ENCODE peak calls at places on chromosomes 3 and 15, in four cellular contexts. K is neural progenitor cell, W is suprapubic skin, O is Panc1. P is an unnamed sample.
A peak's percentile ranks its signal among the peaks of the same experiment; 100 is the strongest.

GRCh38 chr3:50139308-50139707 is 15.8 kb upstream of the SEMA3F start:
- DNase-seq in K (peak; percentile 46), W (no peak), O (no peak), P (no peak)

GRCh38 chr3:170054204-170054603 is 16.4 kb downstream of the GPR160 start:
- DNase-seq in K (no peak), W (no peak), O (no peak), P (peak; percentile 29)

GRCh38 chr15:33086500-33087141 is 107.9 kb downstream of the FMN1 start:
- DNase-seq in K (peak; percentile 59), W (no peak), O (peak; percentile 30), P (peak; percentile 60)

GRCh38 chr3:120025520-120025919 is 68.7 kb downstream of the GSK3B start:
- DNase-seq in K (no peak), W (no peak), O (no peak), P (no peak)

GRCh38 chr15:23890218-23890617 is 203.1 kb upstream of the NDN start:
- DNase-seq in K (no peak), W (no peak), O (no peak), P (no peak)

GRCh38 chr3:119330181-119330580 is 36.0 kb downstream of the ARHGAP31 start:
- DNase-seq in K (no peak), W (no peak), O (no peak), P (no peak)

GRCh38 chr3:4834403-4834866 is 144.8 kb upstream of the BHLHE40 start:
- DNase-seq in K (no peak), W (no peak), O (no peak), P (no peak)

GRCh38 chr15:62369454-62369853 is 204.4 kb upstream of the C2CD4B start:
- DNase-seq in K (no peak), W (no peak), O (no peak), P (no peak)

GRCh38 chr3:107128942-107129341 is 248.3 kb upstream of the CCDC54 start:
- DNase-seq in K (no peak), W (no peak), O (no peak), P (peak; percentile 41)

GRCh38 chr15:60614862-60615771 is 136.2 kb upstream of the ICE2 start:
- DNase-seq in K (peak; percentile 59), W (no peak), O (no peak), P (no peak)

GRCh38 chr3:56303508-56303907 is 164.8 kb downstream of the ERC2 start:
- DNase-seq in K (peak; percentile 87), W (no peak), O (no peak), P (peak; percentile 46)

GRCh38 chr15:22808761-22809280 is 22.4 kb downstream of the NIPA1 start:
- DNase-seq in K (no peak), W (no peak), O (no peak), P (no peak)

GRCh38 chr3:54771050-54771449 is 156.8 kb downstream of the LRTM1 start:
- DNase-seq in K (no peak), W (no peak), O (no peak), P (no peak)

GRCh38 chr3:36707623-36708409 is 56.5 kb downstream of the DCLK3 start:
- DNase-seq in K (no peak), W (no peak), O (no peak), P (peak; percentile 66)

GRCh38 chr3:46110701-46111493 is 83.6 kb upstream of the XCR1 start:
- DNase-seq in K (no peak), W (no peak), O (no peak), P (no peak)

GRCh38 chr3:43996379-43997301 is 245.0 kb upstream of the TOPAZ1 start:
- DNase-seq in K (peak; percentile 81), W (no peak), O (no peak), P (peak; percentile 62)

GRCh38 chr3:9069971-9070370 is 106.7 kb upstream of the RAD18 start:
- DNase-seq in K (no peak), W (no peak), O (no peak), P (no peak)

GRCh38 chr3:151328298-151329036 is 882 bp downstream of the P2RY13 start:
- DNase-seq in K (no peak), W (no peak), O (no peak), P (no peak)

GRCh38 chr15:74789171-74789627 is 7.3 kb downstream of the CSK start:
- DNase-seq in K (no peak), W (no peak), O (no peak), P (no peak)

GRCh38 chr15:82539690-82540054 is 585 bp downstream of the RPS17 start:
- DNase-seq in K (peak; percentile 42), W (no peak), O (no peak), P (peak; percentile 26)

GRCh38 chr3:30843950-30844349 is 50.5 kb downstream of the GADL1 start:
- DNase-seq in K (no peak), W (no peak), O (no peak), P (no peak)

GRCh38 chr3:145678401-145678800 is 482.6 kb downstream of the PLOD2 start:
- DNase-seq in K (no peak), W (no peak), O (no peak), P (no peak)

GRCh38 chr3:46516521-46516920 is 18.7 kb downstream of the RTP3 start:
- DNase-seq in K (no peak), W (no peak), O (no peak), P (no peak)

GRCh38 chr3:14224895-14225294 is 46.3 kb downstream of the LSM3 start:
- DNase-seq in K (no peak), W (no peak), O (no peak), P (no peak)

GRCh38 chr3:157394361-157394760 is 42.3 kb upstream of the PTX3 start:
- DNase-seq in K (no peak), W (no peak), O (no peak), P (no peak)

GRCh38 chr3:40120067-40120692 is 189.3 kb upstream of the EIF1B start:
- DNase-seq in K (no peak), W (no peak), O (no peak), P (no peak)

GRCh38 chr15:91572110-91572509 is 281.4 kb upstream of the SLCO3A1 start:
- DNase-seq in K (no peak), W (no peak), O (no peak), P (peak; percentile 88)

GRCh38 chr15:34059476-34059875 is 20.5 kb upstream of the AVEN start:
- DNase-seq in K (no peak), W (no peak), O (no peak), P (no peak)

GRCh38 chr3:44415421-44415820 is 62.0 kb downstream of the ZNF445 start:
- DNase-seq in K (no peak), W (no peak), O (no peak), P (no peak)

GRCh38 chr3:23108651-23109050 is 94.5 kb upstream of the UBE2E2 start:
- DNase-seq in K (no peak), W (no peak), O (no peak), P (no peak)

GRCh38 chr3:161409069-161409468 is 37.8 kb upstream of the SPTSSB start:
- DNase-seq in K (peak; percentile 74), W (no peak), O (no peak), P (peak; percentile 74)

GRCh38 chr3:190734490-190734889 is 128.0 kb downstream of the GMNC start:
- DNase-seq in K (no peak), W (no peak), O (no peak), P (no peak)

GRCh38 chr3:73213906-73214305 is 152.4 kb downstream of the EBLN2 start:
- DNase-seq in K (no peak), W (no peak), O (no peak), P (no peak)

GRCh38 chr3:134376385-134376765 is 2.1 kb upstream of the AMOTL2 start:
- DNase-seq in K (no peak), W (peak; percentile 50), O (no peak), P (no peak)

GRCh38 chr3:29181149-29181780 is 99.6 kb upstream of the RBMS3 start:
- DNase-seq in K (no peak), W (no peak), O (no peak), P (no peak)

GRCh38 chr3:29181872-29182271 is 99.0 kb upstream of the RBMS3 start:
- DNase-seq in K (no peak), W (no peak), O (no peak), P (peak; percentile 68)

GRCh38 chr3:29185706-29186105 is 95.2 kb upstream of the RBMS3 start:
- DNase-seq in K (no peak), W (no peak), O (no peak), P (no peak)

GRCh38 chr3:29186131-29186599 is 94.7 kb upstream of the RBMS3 start:
- DNase-seq in K (no peak), W (no peak), O (no peak), P (peak; percentile 62)

DNA sequence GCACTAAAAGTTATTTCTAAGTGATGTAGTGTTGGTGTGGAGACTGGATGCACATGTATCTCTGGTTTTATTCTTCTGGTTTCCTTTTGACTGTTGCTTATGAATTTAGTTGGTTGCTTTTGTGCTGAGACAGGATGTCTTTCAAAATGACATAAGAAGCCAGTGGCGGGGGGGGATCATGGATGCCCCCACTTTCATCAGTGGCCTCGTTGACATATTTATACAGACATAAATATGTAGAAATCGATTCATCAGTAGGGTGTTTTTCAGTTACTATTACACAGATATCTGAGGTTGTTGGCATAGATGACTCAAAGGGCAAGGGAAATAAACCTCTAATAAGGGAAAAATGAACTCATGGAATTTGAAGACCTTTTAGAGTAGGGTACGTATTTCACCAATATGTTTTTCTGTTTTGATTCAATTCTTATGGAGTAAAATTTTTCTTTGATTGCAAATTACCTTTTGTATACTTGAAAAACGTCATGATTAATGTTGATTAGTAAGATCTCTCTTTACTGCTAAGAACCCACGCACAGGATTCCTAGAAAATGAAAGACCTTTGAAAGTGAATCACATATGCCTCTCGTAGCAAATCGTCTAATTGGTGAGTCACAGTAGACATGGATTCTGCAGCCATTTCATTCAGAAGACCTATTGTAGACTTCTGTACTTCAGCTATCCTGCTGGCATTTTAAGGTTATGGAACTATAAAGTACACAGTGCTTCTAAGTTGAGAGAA is 97.4 kb upstream of the RBMS3 start:
- DNase-seq in K (no peak), W (no peak), O (no peak), P (peak; percentile 59)
- H3K4me3 ChIP-seq in K (no peak overlapping the region), W (no peak overlapping the region), O (no peak overlapping the region), P (no peak overlapping the region)

DNA sequence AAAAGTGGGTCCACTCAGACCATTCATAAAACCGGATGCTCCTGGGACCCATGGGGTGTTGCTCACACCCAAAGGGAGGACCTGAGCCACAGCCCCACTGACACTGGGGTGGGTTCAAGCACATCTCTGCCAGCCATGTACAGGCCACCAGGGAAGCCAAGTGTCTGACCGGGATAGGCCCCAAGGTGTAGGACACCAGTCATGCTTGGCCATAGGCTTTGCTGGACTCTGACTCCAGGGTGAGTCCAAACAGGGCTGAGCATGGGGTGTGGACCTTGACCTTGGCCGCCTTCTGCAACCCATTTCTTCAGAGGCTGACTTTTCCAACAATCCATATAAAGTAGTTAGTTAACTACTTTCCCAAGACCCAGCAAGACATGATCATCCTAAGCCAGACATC is 31.4 kb upstream of the DUSP7 start:
- DNase-seq in K (no peak), W (no peak), O (no peak), P (no peak)
- H3K27ac ChIP-seq in K (no peak overlapping the region), W (no peak overlapping the region), O (no peak overlapping the region), P (no peak overlapping the region)

GRCh38 chr3:153320585-153321128 is 158.6 kb downstream of the RAP2B start:
- DNase-seq in K (no peak), W (no peak), O (no peak), P (no peak)
- H3K4me3 ChIP-seq in K (no peak overlapping the region), W (no peak overlapping the region), O (no peak overlapping the region), P (no peak overlapping the region)

GRCh38 chr15:84750583-84751092 is 2.2 kb downstream of the ZNF592 start:
- DNase-seq in K (peak; percentile 29), W (no peak), O (no peak), P (no peak)
- H3K27ac ChIP-seq in K (peak overlapping the region; percentile 27), W (no peak overlapping the region), O (peak overlapping the region; percentile 94), P (peak overlapping the region; percentile 13)

DNA sequence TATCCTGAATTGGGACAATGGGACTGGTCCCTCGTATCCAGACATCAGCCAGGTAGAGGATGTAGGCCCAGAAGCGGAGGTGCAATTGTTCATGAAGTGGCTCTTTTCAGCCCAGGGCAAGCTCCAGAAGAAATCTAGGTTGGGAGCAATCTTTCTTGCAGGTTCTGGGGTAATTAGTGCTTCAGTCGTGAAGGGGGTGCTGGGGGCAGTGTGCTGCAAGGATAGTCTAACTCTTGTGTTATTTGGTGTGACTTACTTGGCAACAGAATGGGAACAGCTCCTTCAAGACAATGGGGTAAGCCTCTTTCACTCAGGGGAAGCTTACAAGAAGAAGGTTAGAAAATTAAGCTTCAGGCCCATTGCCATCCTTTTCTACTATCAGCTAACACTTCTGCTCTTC is 273.0 kb downstream of the DIPK2A start:
- DNase-seq in K (peak; percentile 4), W (no peak), O (no peak), P (peak; percentile 21)
- H3K4me3 ChIP-seq in K (no peak overlapping the region), W (no peak overlapping the region), O (no peak overlapping the region), P (no peak overlapping the region)